ENCODE peak calls at places on chromosomes 3 and 15, in five cellular contexts. Q, U, I, Y and K are unnamed samples.

GRCh38 chr3:180402463-180403073 is 199.4 kb upstream of the TTC14 start:
- DNase-seq in Q (no peak), U (no peak), I (no peak), Y (no peak), K (no peak)

GRCh38 chr3:53711387-53711786 is 134.8 kb downstream of the CHDH start:
- DNase-seq in Q (no peak), U (no peak), I (no peak), Y (no peak), K (no peak)

GRCh38 chr15:63013052-63013808 is 29.3 kb upstream of the TPM1 start:
- DNase-seq in Q (no peak), U (no peak), I (no peak), Y (no peak), K (no peak)

GRCh38 chr15:68275165-68275746 is 2.3 kb upstream of the FEM1B start:
- DNase-seq in Q (no peak), U (no peak), I (no peak), Y (no peak), K (no peak)

GRCh38 chr15:74643368-74644204 is 27.9 kb downstream of the CLK3 start:
- DNase-seq in Q (no peak), U (no peak), I (no peak), Y (no peak), K (no peak)

GRCh38 chr15:54045397-54045796 is 67.2 kb downstream of the UNC13C start:
- DNase-seq in Q (no peak), U (no peak), I (no peak), Y (no peak), K (no peak)

GRCh38 chr3:104286645-104287044 is 1080.1 kb upstream of the ALCAM start:
- DNase-seq in Q (no peak), U (no peak), I (no peak), Y (no peak), K (no peak)

GRCh38 chr3:188043891-188044290 is 110.1 kb upstream of the LPP start:
- DNase-seq in Q (no peak), U (no peak), I (no peak), Y (no peak), K (no peak)

GRCh38 chr15:30954674-30955073 is 36.8 kb downstream of the MTMR10 start:
- DNase-seq in Q (no peak), U (no peak), I (no peak), Y (no peak), K (no peak)

GRCh38 chr3:50617096-50617791 is at the start of gene MAPKAPK3:
- DNase-seq in Q (no peak), U (peak; percentile 92), I (peak; percentile 58), Y (no peak), K (peak; percentile 82)

GRCh38 chr15:59456114-59456513 is 18.1 kb downstream of the FAM81A start:
- DNase-seq in Q (peak; percentile 74), U (no peak), I (no peak), Y (peak; percentile 8), K (no peak)

GRCh38 chr15:75606026-75606425 is 19.5 kb downstream of the SNUPN start:
- DNase-seq in Q (no peak), U (no peak), I (no peak), Y (no peak), K (no peak)

GRCh38 chr3:195587824-195588223 is 4.1 kb upstream of the APOD start:
- DNase-seq in Q (no peak), U (no peak), I (no peak), Y (no peak), K (no peak)

GRCh38 chr3:189331002-189331418 is 159.2 kb downstream of the TPRG1 start:
- DNase-seq in Q (no peak), U (no peak), I (no peak), Y (no peak), K (no peak)

GRCh38 chr3:27573780-27574437 is 89.7 kb upstream of the SLC4A7 start:
- DNase-seq in Q (no peak), U (no peak), I (no peak), Y (no peak), K (no peak)

GRCh38 chr3:102148598-102149302 is 286.1 kb upstream of the ZPLD1 start:
- DNase-seq in Q (no peak), U (no peak), I (no peak), Y (no peak), K (no peak)

GRCh38 chr3:148882288-148882687 is 17.2 kb downstream of the CPA3 start:
- DNase-seq in Q (no peak), U (no peak), I (peak; percentile 10), Y (no peak), K (no peak)

GRCh38 chr3:50174517-50174895 is 16.9 kb upstream of the GNAT1 start:
- DNase-seq in Q (no peak), U (no peak), I (no peak), Y (no peak), K (no peak)

GRCh38 chr15:51726302-51727073 is 11.0 kb downstream of the LYSMD2 start:
- DNase-seq in Q (no peak), U (no peak), I (peak; percentile 67), Y (peak; percentile 85), K (peak; percentile 91)

GRCh38 chr15:76339302-76340197 is 3.0 kb downstream of the ISL2 start:
- DNase-seq in Q (peak; percentile 64), U (no peak), I (no peak), Y (no peak), K (no peak)

GRCh38 chr3:11498646-11499045 is 145.1 kb downstream of the VGLL4 start:
- DNase-seq in Q (no peak), U (no peak), I (peak; percentile 64), Y (no peak), K (peak; percentile 77)

GRCh38 chr15:31042731-31043130 is 51.3 kb upstream of the MTMR10 start:
- DNase-seq in Q (no peak), U (no peak), I (no peak), Y (no peak), K (no peak)

GRCh38 chr3:115659253-115659652 is 35.9 kb downstream of the GAP43 start:
- DNase-seq in Q (no peak), U (no peak), I (no peak), Y (no peak), K (no peak)

GRCh38 chr15:68700395-68701123 is 120.1 kb downstream of the ANP32A start:
- DNase-seq in Q (no peak), U (peak; percentile 72), I (peak; percentile 77), Y (no peak), K (peak; percentile 86)

GRCh38 chr3:52245322-52246263 is at the start of gene PPM1M:
- DNase-seq in Q (peak; percentile 72), U (peak; percentile 93), I (peak; percentile 56), Y (no peak), K (peak; percentile 80)

GRCh38 chr3:68017069-68017468 is 362.7 kb upstream of the SUCLG2 start:
- DNase-seq in Q (no peak), U (no peak), I (no peak), Y (no peak), K (no peak)

GRCh38 chr3:13160619-13161018 is 87.4 kb upstream of the IQSEC1 start:
- DNase-seq in Q (no peak), U (no peak), I (no peak), Y (no peak), K (no peak)

GRCh38 chr15:96462768-96463167 is 132.3 kb downstream of the NR2F2 start:
- DNase-seq in Q (no peak), U (no peak), I (no peak), Y (no peak), K (no peak)

GRCh38 chr3:122810706-122811105 is 15.8 kb downstream of the SLC49A4 start:
- DNase-seq in Q (no peak), U (no peak), I (no peak), Y (no peak), K (no peak)

GRCh38 chr3:113981803-113982202 is 34.0 kb downstream of the ZDHHC23 start:
- DNase-seq in Q (no peak), U (no peak), I (no peak), Y (no peak), K (no peak)

GRCh38 chr15:63439536-63440264 is 58.1 kb upstream of the CA12 start:
- DNase-seq in Q (no peak), U (no peak), I (no peak), Y (no peak), K (no peak)

GRCh38 chr3:58068126-58068809 is 60.0 kb downstream of the FLNB start:
- DNase-seq in Q (no peak), U (no peak), I (no peak), Y (no peak), K (no peak)

GRCh38 chr15:71278989-71279756 is 163.9 kb downstream of the THSD4 start:
- DNase-seq in Q (no peak), U (no peak), I (no peak), Y (no peak), K (peak; percentile 86)
- H3K4me1 ChIP-seq in Q (no peaks in the 10 kb centered on the region), U (peaks cover 7% of the 10 kb centered on the region), I (peaks cover 2% of the 10 kb centered on the region), Y (peaks cover 37% of the 10 kb centered on the region), K (no peaks in the 10 kb centered on the region)

DNA sequence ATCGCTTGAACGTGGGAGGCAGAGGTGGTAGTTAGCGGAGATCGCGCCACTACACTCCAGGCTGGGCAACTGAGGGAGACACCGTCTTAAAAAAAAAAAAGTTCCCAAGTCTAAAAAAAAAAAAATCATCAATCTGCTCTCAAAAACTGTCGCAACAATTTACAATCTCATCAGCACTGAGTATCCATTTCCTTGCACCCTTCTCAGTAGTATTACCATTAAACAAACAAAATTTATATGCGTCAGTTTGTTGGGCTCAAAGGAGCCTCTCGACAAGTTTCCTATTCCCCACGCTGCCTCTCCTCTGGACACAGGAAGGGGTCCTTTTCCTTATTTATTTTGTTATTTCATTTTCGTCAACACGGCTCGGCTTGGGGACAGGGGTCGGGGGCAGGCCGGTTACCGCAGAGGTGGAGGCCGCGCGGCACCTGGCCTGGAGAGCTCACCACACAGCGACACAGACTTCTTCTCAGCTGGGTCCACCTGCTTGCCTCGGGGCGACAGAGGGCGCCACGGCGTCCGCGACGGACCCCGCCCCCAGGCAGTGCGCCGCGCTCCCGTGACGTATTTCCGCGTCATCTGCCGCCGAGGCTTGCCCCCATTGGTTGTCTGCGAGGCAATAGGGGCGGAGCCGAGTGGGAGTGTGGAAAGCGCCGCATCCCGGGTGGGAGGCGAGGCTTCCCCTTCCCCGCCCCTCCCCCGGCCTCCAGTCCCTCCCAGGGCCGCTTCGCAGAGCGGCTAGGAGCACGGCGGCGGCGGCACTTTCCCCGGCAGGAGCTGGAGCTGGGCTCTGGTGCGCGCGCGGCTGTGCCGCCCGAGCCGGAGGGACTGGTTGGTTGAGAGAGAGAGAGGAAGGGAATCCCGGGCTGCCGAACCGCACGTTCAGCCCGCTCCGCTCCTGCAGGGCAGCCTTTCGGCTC is at the start of gene MAP2K1:
- DNase-seq in Q (peak; percentile 99), U (peak; percentile 99), I (peak; percentile 99), Y (peak; percentile 90), K (peak; percentile 99)
- TF ChIP-seq POLR2A in Q (peak; percentile 62), U (no peak), I (peak; percentile 52), Y (peak; percentile 52), K (peak; percentile 60)

GRCh38 chr3:139005356-139005993 is 593 bp downstream of the PRR23A start:
- DNase-seq in Q (no peak), U (no peak), I (no peak), Y (no peak), K (no peak)
- H3K4me1 ChIP-seq in Q (no peaks in the 10 kb centered on the region), U (no peaks in the 10 kb centered on the region), I (no peaks in the 10 kb centered on the region), Y (no peaks in the 10 kb centered on the region), K (no peaks in the 10 kb centered on the region)

GRCh38 chr3:137349949-137350348 is 392.2 kb downstream of the IL20RB start:
- DNase-seq in Q (no peak), U (no peak), I (no peak), Y (no peak), K (no peak)
- TF ChIP-seq POLR2A in Q (no peak), U (no peak), I (no peak), Y (no peak), K (no peak)

GRCh38 chr3:36894924-36895323 is 49.9 kb downstream of the TRANK1 start:
- DNase-seq in Q (no peak), U (no peak), I (no peak), Y (no peak), K (no peak)
- H3K4me1 ChIP-seq in Q (peaks cover 23% of the 10 kb centered on the region), U (peaks cover 70% of the 10 kb centered on the region), I (no peaks in the 10 kb centered on the region), Y (no peaks in the 10 kb centered on the region), K (no peaks in the 10 kb centered on the region)